ENCODE peak calls at places on chromosomes 3 and 15, in six cellular contexts. E is IMR-90, C is neuronal stem cell, W is mesendoderm, S is mesenchymal stem cell, K is trophoblast cell. O is an unnamed sample.

GRCh38 chr15:49827311-49827710 is 206.5 kb downstream of the DTWD1 start:
- DNase-seq in E (no peak), C (no peak), W (no peak), S (no peak), K (no peak), O (no peak)

GRCh38 chr3:49119439-49119838 is 1.2 kb downstream of the USP19 start:
- DNase-seq in E (peak), C (no peak), W (no peak), S (peak), K (no peak), O (no peak)

GRCh38 chr3:9820944-9821343 is 10.9 kb downstream of the TTLL3 start:
- DNase-seq in E (peak), C (no peak), W (peak), S (peak), K (peak), O (peak)

GRCh38 chr3:165697910-165698309 is 139.3 kb downstream of the BCHE start:
- DNase-seq in E (no peak), C (no peak), W (no peak), S (no peak), K (no peak), O (no peak)

GRCh38 chr3:159996018-159996417 is 7.4 kb downstream of the IL12A start:
- DNase-seq in E (peak), C (no peak), W (no peak), S (no peak), K (no peak), O (no peak)

GRCh38 chr3:61278713-61279112 is 27.5 kb upstream of the FHIT start:
- DNase-seq in E (no peak), C (no peak), W (no peak), S (no peak), K (no peak), O (no peak)

GRCh38 chr15:53307952-53308624 is 451.4 kb downstream of the WDR72 start:
- DNase-seq in E (no peak), C (no peak), W (peak), S (no peak), K (no peak), O (peak)

GRCh38 chr15:90883971-90884718 is at the start of gene FES:
- DNase-seq in E (peak), C (peak), W (peak), S (peak), K (peak), O (peak)

GRCh38 chr15:83199288-83199687 is 8.3 kb downstream of the HDGFL3 start:
- DNase-seq in E (no peak), C (no peak), W (no peak), S (no peak), K (no peak), O (no peak)

GRCh38 chr15:81023483-81024264 is 23.0 kb downstream of the TLNRD1 start:
- DNase-seq in E (peak), C (no peak), W (peak), S (peak), K (peak), O (no peak)

GRCh38 chr3:126345641-126346460 is 11.4 kb downstream of the KLF15 start:
- DNase-seq in E (no peak), C (no peak), W (no peak), S (no peak), K (no peak), O (peak)

GRCh38 chr3:178392553-178392952 is 143.7 kb upstream of the KCNMB2 start:
- DNase-seq in E (peak), C (no peak), W (no peak), S (peak), K (no peak), O (no peak)

GRCh38 chr3:20394243-20394642 is 208.2 kb upstream of the SGO1 start:
- DNase-seq in E (no peak), C (no peak), W (no peak), S (no peak), K (no peak), O (peak)

GRCh38 chr3:193974147-193974546 is 161.8 kb upstream of the HES1 start:
- DNase-seq in E (peak), C (no peak), W (peak), S (peak), K (no peak), O (no peak)

GRCh38 chr15:47157827-47158226 is 559.5 kb upstream of the SEMA6D start:
- DNase-seq in E (no peak), C (no peak), W (no peak), S (no peak), K (no peak), O (no peak)

GRCh38 chr3:24499991-24500390 is 5.3 kb upstream of the THRB start:
- DNase-seq in E (no peak), C (no peak), W (no peak), S (no peak), K (no peak), O (no peak)

GRCh38 chr15:40441012-40441735 is 421 bp downstream of the BAHD1 start:
- DNase-seq in E (no peak), C (peak), W (peak), S (no peak), K (peak), O (no peak)

GRCh38 chr3:48852151-48852550 is 4.5 kb upstream of the PRKAR2A start:
- DNase-seq in E (no peak), C (no peak), W (no peak), S (no peak), K (no peak), O (no peak)

GRCh38 chr3:4814302-4814903 is 164.8 kb upstream of the BHLHE40 start:
- DNase-seq in E (no peak), C (no peak), W (peak), S (peak), K (peak), O (no peak)

GRCh38 chr3:131107637-131108433 is 81.2 kb downstream of the NEK11 start:
- DNase-seq in E (no peak), C (no peak), W (no peak), S (no peak), K (no peak), O (no peak)

GRCh38 chr3:107676469-107677309 is 153.9 kb downstream of the BBX start:
- DNase-seq in E (peak), C (no peak), W (no peak), S (peak), K (peak), O (no peak)

GRCh38 chr3:99720985-99721632 is 82.7 kb downstream of the COL8A1 start:
- DNase-seq in E (peak), C (no peak), W (no peak), S (no peak), K (no peak), O (no peak)

GRCh38 chr3:28077566-28077965 is 163.9 kb upstream of the CMC1 start:
- DNase-seq in E (peak), C (peak), W (peak), S (no peak), K (peak), O (peak)

GRCh38 chr3:138348950-138349739 is 766 bp downstream of the MRAS start:
- DNase-seq in E (peak), C (no peak), W (peak), S (peak), K (peak), O (peak)

GRCh38 chr15:78317145-78317836 is 17.9 kb upstream of the SKIC8 start:
- DNase-seq in E (no peak), C (no peak), W (no peak), S (peak), K (peak), O (no peak)

GRCh38 chr3:24270204-24270671 is 224.4 kb downstream of the THRB start:
- DNase-seq in E (no peak), C (peak), W (no peak), S (no peak), K (peak), O (no peak)

GRCh38 chr3:177490626-177491025 is 293.3 kb upstream of the TBL1XR1 start:
- DNase-seq in E (no peak), C (no peak), W (no peak), S (no peak), K (no peak), O (no peak)

GRCh38 chr3:152524198-152525140 is 255.7 kb downstream of the MBNL1 start:
- DNase-seq in E (peak), C (peak), W (peak), S (peak), K (peak), O (no peak)

GRCh38 chr3:12155833-12156232 is 2.9 kb downstream of the TIMP4 start:
- DNase-seq in E (peak), C (no peak), W (no peak), S (peak), K (peak), O (no peak)

GRCh38 chr15:26102365-26102764 is 239.2 kb upstream of the ATP10A start:
- DNase-seq in E (no peak), C (no peak), W (no peak), S (no peak), K (no peak), O (no peak)

GRCh38 chr15:39721893-39722292 is 60.7 kb downstream of the FSIP1 start:
- DNase-seq in E (no peak), C (no peak), W (no peak), S (no peak), K (no peak), O (no peak)

GRCh38 chr3:141735789-141736465 is 2.2 kb upstream of the RNF7 start:
- DNase-seq in E (no peak), C (no peak), W (no peak), S (no peak), K (no peak), O (no peak)

GRCh38 chr3:141737108-141737507 is 990 bp upstream of the RNF7 start:
- DNase-seq in E (no peak), C (no peak), W (no peak), S (no peak), K (no peak), O (no peak)

GRCh38 chr3:141738636-141739363 is 702 bp downstream of the RNF7 start:
- DNase-seq in E (peak), C (no peak), W (peak), S (peak), K (peak), O (no peak)

GRCh38 chr3:141739731-141740130 is 1.6 kb downstream of the RNF7 start:
- DNase-seq in E (no peak), C (no peak), W (no peak), S (no peak), K (no peak), O (no peak)

GRCh38 chr3:141737828-141738635 is at the start of gene RNF7:
- DNase-seq in E (peak), C (peak), W (peak), S (peak), K (peak), O (peak)
- H2BK120ac ChIP-seq in E (peak), C (no peak), W (peak), S (peak), K (peak), O (no peak)

DNA sequence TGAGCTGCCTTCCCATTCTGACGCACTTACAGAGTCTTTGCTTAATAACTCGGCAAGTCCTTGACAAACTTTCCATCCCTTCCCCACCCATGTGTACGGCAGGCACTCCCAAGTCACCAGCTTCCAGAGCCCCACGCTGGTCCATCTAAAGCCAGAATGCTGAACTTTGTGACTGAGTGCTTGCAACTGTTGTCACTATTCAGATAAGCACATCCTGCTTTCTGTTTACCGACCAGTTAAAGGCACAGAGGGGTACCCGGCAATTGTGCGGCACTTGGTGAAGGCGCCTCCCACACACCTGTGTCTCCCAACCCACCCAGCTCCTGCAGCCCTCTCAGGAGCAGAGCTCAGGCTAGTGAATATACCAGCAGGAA is 430.6 kb downstream of the FOXP1 start:
- DNase-seq in E (no peak), C (no peak), W (peak), S (no peak), K (no peak), O (peak)
- H2BK120ac ChIP-seq in E (no peak), C (no peak), W (no peak), S (no peak), K (no peak), O (no peak)

DNA sequence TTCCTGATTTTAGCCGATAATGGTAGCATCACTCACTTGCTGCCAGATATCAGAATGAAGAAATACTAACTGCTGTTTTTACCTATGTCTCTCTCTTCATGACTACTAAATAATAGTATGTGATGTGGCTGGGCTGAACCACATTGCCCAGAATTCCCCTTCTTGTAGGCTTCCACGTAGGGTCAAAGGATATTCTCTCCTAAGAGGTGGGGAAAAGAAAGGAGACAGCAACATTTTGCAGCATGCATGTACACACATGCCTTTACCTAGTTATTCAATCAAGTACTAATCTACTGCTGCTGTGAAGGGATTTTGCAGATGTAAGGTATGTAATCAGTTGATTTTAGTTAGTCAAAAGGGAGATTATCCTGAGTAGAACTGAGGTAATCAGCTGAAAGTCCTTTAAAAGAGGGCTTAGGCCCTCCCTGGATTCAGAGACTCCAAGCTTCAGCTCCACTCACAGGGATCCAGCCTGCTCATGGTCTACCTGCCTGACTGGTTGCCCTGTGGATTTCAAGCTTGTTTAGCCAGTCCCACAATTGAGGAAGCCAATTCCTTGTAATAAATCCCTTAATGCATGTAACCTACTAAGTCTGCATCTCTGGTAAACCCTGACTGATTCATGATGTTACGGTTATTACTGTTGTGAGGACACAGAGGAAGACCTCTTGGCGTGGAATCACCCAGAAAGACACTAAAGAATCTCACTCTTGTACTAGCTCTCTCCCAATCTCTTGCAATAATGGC is 20.4 kb downstream of the PLD1 start:
- DNase-seq in E (no peak), C (no peak), W (no peak), S (no peak), K (no peak), O (no peak)
- H2BK120ac ChIP-seq in E (no peak), C (no peak), W (no peak), S (no peak), K (no peak), O (no peak)

DNA sequence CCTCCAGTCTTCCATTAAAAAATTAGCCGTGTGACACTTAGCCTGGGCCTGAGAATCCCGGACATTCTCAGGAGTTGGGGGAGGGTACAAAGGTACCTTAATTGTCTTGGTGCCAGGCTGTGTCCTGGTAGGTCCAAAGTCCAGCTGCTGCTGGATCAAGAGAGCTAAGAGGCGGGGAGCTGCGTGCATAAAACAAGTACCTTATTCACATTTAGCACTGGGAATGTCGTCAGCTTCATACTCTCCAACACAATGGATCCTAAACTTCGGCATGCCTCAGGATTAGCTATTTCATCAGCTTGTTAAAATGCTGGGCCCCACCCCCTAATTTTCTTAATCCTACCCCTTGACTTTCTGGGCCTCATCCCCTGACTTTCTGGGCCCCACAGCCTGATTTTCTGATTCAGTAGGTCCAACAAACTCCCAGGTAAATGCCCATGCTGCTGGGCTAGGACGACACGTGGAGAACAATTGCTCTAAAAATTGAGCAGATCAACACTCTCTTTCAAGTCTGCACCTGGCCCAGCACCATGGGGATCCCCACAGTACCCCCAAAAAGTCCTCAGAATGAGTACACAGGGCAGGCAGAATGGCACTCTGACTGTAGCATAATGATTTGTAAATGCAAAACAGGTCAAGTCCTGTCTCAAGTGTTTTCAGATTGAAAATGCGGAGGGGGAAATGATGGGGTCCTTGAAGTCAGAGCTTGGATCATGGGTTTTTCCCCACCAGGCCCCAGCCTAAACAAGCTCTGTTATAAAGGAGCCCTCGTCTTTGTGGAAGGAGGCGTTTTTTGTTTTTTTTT is 5.6 kb upstream of the AEN start:
- DNase-seq in E (no peak), C (no peak), W (no peak), S (no peak), K (no peak), O (peak)
- H2BK120ac ChIP-seq in E (no peak), C (no peak), W (peak), S (no peak), K (no peak), O (no peak)

GRCh38 chr3:112425858-112426750 is 73.2 kb downstream of the BTLA start:
- DNase-seq in E (no peak), C (no peak), W (no peak), S (no peak), K (no peak), O (no peak)
- H2BK120ac ChIP-seq in E (no peak), C (no peak), W (no peak), S (no peak), K (no peak), O (no peak)

O was measured in H9.